ENCODE peak calls at places on chromosomes 11 and 22, in seven cellular contexts. F is ovary, H is DND-41, T is heart right ventricle, N is lower lobe of right lung, R is upper lobe of right lung, J is endothelial cell of umbilical vein. E is an unnamed sample.

GRCh38 chr11:113447621-113448310 is 27.4 kb downstream of the DRD2 start:
- DNase-seq in F (no peak), H (no peak), T (no peak), N (no peak), R (no peak), J (no peak), E (peak; percentile 33)

GRCh38 chr11:15142838-15143237 is 28.1 kb downstream of the INSC start:
- DNase-seq in F (no peak), H (no peak), T (no peak), N (no peak), R (no peak), J (no peak), E (no peak)

GRCh38 chr11:9616858-9617257 is 43.4 kb downstream of the WEE1 start:
- DNase-seq in F (no peak), H (no peak), T (no peak), N (no peak), R (no peak), J (peak; percentile 14), E (no peak)

GRCh38 chr22:49638001-49638400 is 189.7 kb downstream of the BRD1 start:
- DNase-seq in F (no peak), H (no peak), T (no peak), N (no peak), R (no peak), J (no peak), E (no peak)

GRCh38 chr11:70568504-70569172 is 170.3 kb downstream of the CTTN start:
- DNase-seq in F (peak; percentile 29), H (no peak), T (peak; percentile 46), N (peak; percentile 57), R (peak; percentile 67), J (no peak), E (peak; percentile 25)

GRCh38 chr22:44532466-44533025 is 34.5 kb upstream of the RTL6 start:
- DNase-seq in F (no peak), H (no peak), T (no peak), N (no peak), R (no peak), J (no peak), E (no peak)

GRCh38 chr22:44587004-44587793 is 89.2 kb upstream of the RTL6 start:
- DNase-seq in F (no peak), H (peak; percentile 9), T (no peak), N (peak; percentile 34), R (peak; percentile 47), J (no peak), E (no peak)

GRCh38 chr22:49760280-49760629 is 67.4 kb downstream of the BRD1 start:
- DNase-seq in F (no peak), H (peak; percentile 3), T (no peak), N (no peak), R (no peak), J (no peak), E (no peak)

GRCh38 chr11:92801685-92802084 is 167.8 kb upstream of the MTNR1B start:
- DNase-seq in F (no peak), H (no peak), T (no peak), N (no peak), R (no peak), J (no peak), E (no peak)

GRCh38 chr22:19873960-19874306 is 19.3 kb upstream of the GNB1L start:
- DNase-seq in F (peak; percentile 18), H (no peak), T (no peak), N (peak; percentile 38), R (no peak), J (no peak), E (no peak)

GRCh38 chr22:42820075-42820763 is 36.9 kb downstream of the ARFGAP3 start:
- DNase-seq in F (no peak), H (no peak), T (no peak), N (no peak), R (no peak), J (peak; percentile 63), E (peak; percentile 43)

GRCh38 chr11:70834277-70834940 is 418.0 kb downstream of the SHANK2 start:
- DNase-seq in F (no peak), H (no peak), T (no peak), N (no peak), R (no peak), J (no peak), E (no peak)

GRCh38 chr11:9399466-9399865 is 15.0 kb downstream of the IPO7 start:
- DNase-seq in F (no peak), H (no peak), T (no peak), N (no peak), R (no peak), J (no peak), E (no peak)

GRCh38 chr11:33616552-33616951 is 84.1 kb downstream of the C11orf91 start:
- DNase-seq in F (no peak), H (no peak), T (no peak), N (no peak), R (no peak), J (no peak), E (no peak)

GRCh38 chr11:21895686-21896085 is 297.2 kb upstream of the ANO5 start:
- DNase-seq in F (no peak), H (no peak), T (no peak), N (no peak), R (no peak), J (no peak), E (no peak)

GRCh38 chr22:44668190-44668885 is 33.7 kb upstream of the PRR5 start:
- DNase-seq in F (no peak), H (no peak), T (peak; percentile 37), N (peak; percentile 48), R (no peak), J (no peak), E (no peak)

GRCh38 chr11:69878144-69878883 is 59.1 kb upstream of the FGF3 start:
- DNase-seq in F (no peak), H (no peak), T (no peak), N (peak; percentile 23), R (peak; percentile 34), J (no peak), E (no peak)

DNA sequence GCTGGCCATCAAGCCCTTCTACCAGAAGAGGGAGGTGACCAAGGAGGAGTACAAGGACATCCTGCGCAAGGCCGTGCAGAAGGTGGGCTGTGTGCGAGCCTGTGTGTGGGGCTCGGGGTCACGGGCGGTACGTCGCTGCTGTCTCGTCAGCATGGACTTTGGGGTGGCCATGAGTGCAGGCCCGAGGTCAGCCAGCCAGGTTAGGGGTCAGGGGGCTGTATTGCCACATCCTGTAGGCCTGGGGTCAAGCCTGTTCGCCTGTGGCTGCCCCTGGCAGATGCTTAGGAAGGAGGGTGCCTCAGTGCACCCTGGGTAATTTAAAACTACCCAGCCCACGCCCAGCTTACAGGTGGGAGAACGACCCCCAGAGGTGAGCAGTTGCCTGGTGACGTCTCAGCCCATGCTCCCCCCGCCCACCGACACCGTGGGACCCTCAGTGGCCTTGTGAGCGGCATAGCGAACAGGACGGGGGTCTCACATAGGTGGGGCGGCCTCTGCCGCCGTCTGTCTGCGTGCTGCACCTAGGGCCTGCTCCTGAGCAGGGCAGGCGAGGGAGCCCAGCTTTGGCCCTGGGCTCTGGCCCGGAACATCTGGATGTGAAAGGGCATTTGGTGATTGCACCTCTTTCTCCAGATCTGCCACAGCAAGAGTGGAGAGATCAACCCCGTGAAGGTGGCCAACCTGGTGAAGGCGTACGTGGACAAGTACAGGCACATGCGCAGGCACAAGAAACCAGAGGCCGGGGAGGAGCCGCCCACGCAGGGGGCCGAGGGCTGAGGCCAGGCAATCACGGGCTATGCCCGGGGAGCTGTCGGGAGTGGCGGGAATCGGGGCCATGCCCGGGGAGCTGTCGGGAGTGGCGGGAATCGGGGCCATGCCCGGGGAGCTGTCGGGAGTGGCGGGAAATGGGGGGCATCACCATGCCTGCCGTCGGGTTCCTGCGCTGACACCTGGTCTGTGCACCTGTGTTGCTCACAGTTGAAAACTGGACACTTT is 4.5 kb downstream of the IRF7 start:
- DNase-seq in F (no peak), H (no peak), T (no peak), N (no peak), R (peak; percentile 68), J (no peak), E (no peak)
- H3K36me3 ChIP-seq in F (no peaks in the 10 kb centered on the region), H (peaks cover 80% of the 10 kb centered on the region), T (peaks cover 52% of the 10 kb centered on the region), N (peaks cover 89% of the 10 kb centered on the region), R (peaks cover 71% of the 10 kb centered on the region), J (peaks cover 12% of the 10 kb centered on the region), E (peaks cover 49% of the 10 kb centered on the region)

GRCh38 chr22:35517207-35517606 is 23.4 kb upstream of the RASD2 start:
- DNase-seq in F (no peak), H (no peak), T (no peak), N (no peak), R (no peak), J (no peak), E (no peak)
- TF ChIP-seq CTCF in F (no peak), H (peak; percentile 11), T (no peak), N (no peak), R (no peak), J (no peak), E (peak; percentile 25)

DNA sequence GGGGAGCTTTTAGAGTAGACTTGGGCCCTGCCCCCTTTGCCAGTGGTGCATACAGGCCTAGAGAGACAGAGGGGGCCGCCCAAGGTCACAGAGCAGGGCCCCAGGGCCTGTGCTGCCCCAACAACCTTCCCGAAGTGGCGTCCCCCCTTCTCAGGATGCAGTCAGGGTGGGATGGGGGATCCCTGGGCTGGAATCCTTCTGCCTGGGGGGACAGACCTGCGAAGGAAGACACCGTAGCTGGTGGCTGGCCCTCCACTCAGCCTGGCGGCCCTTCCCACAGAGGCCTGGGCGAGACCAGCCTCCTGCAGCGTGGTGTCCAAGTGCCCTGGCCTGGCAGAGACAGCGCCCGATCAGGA is 14.4 kb upstream of the EHD1 start:
- DNase-seq in F (no peak), H (no peak), T (no peak), N (no peak), R (no peak), J (no peak), E (no peak)
- H3K4me3 ChIP-seq in F (peak overlapping the region; percentile 14), H (no peak overlapping the region), T (no peak overlapping the region), N (no peak overlapping the region), R (no peak overlapping the region), J (no peak overlapping the region), E (no peak overlapping the region)

GRCh38 chr22:30020511-30020910 is 59.8 kb upstream of the HORMAD2 start:
- DNase-seq in F (no peak), H (no peak), T (no peak), N (peak; percentile 40), R (no peak), J (no peak), E (no peak)
- H3K36me3 ChIP-seq in F (no peaks in the 10 kb centered on the region), H (peaks cover 89% of the 10 kb centered on the region), T (peaks cover 56% of the 10 kb centered on the region), N (peaks cover 100% of the 10 kb centered on the region), R (peaks cover 100% of the 10 kb centered on the region), J (peaks cover 6% of the 10 kb centered on the region), E (peaks cover 48% of the 10 kb centered on the region)

GRCh38 chr11:68727783-68728182 is 23.5 kb downstream of the TESMIN start:
- DNase-seq in F (no peak), H (no peak), T (no peak), N (no peak), R (no peak), J (peak; percentile 14), E (no peak)
- TF ChIP-seq CTCF in F (no peak), H (no peak), T (peak; percentile 33), N (no peak), R (no peak), J (no peak), E (no peak)

E was measured in A673.